ENCODE peak calls at places on chromosomes 11 and 22, in seven cellular contexts. One of them, this sample, is unnamed.

GRCh38 chr11:34346551-34346950 is 11.3 kb downstream of the ABTB2 start:
- DNase-seq in WTC11: no peak
- DNase-seq in HFF-Myc: no peak
- DNase-seq in A673: no peak
- DNase-seq in GM10248: no peak
- DNase-seq in epithelial cell of esophagus: no peak
- DNase-seq in body of pancreas: no peak
- DNase-seq in this sample: no peak

GRCh38 chr22:49163960-49164690 is 663.5 kb downstream of the BRD1 start:
- DNase-seq in WTC11: no peak
- DNase-seq in body of pancreas: no peak
- DNase-seq in GM10248: no peak
- DNase-seq in HFF-Myc: no peak
- DNase-seq in epithelial cell of esophagus: no peak
- DNase-seq in A673: no peak
- DNase-seq in this sample: no peak

GRCh38 chr11:62217191-62217748 is 8.8 kb downstream of the SCGB2A1 start:
- DNase-seq in HFF-Myc: no peak
- DNase-seq in WTC11: no peak
- DNase-seq in epithelial cell of esophagus: peak; percentile 32
- DNase-seq in A673: peak; percentile 39
- DNase-seq in body of pancreas: no peak
- DNase-seq in GM10248: no peak
- DNase-seq in this sample: no peak

GRCh38 chr22:17366830-17367229 is 2.4 kb upstream of the CECR2 start:
- DNase-seq in body of pancreas: no peak
- DNase-seq in GM10248: peak; percentile 41
- DNase-seq in WTC11: peak; percentile 78
- DNase-seq in epithelial cell of esophagus: no peak
- DNase-seq in A673: peak; percentile 70
- DNase-seq in HFF-Myc: no peak
- DNase-seq in this sample: peak; percentile 68

GRCh38 chr11:47330002-47330911 is 22.2 kb downstream of the MYBPC3 start:
- DNase-seq in epithelial cell of esophagus: peak; percentile 11
- DNase-seq in WTC11: no peak
- DNase-seq in HFF-Myc: no peak
- DNase-seq in A673: no peak
- DNase-seq in GM10248: no peak
- DNase-seq in body of pancreas: no peak
- DNase-seq in this sample: no peak

GRCh38 chr22:49999063-49999900 is 13.3 kb downstream of the IL17REL start:
- DNase-seq in epithelial cell of esophagus: peak; percentile 23
- DNase-seq in A673: no peak
- DNase-seq in WTC11: peak; percentile 74
- DNase-seq in HFF-Myc: no peak
- DNase-seq in GM10248: peak; percentile 54
- DNase-seq in body of pancreas: no peak
- DNase-seq in this sample: peak; percentile 81

GRCh38 chr11:61148016-61148640 is 13.1 kb downstream of the VPS37C start:
- DNase-seq in HFF-Myc: no peak
- DNase-seq in WTC11: no peak
- DNase-seq in A673: no peak
- DNase-seq in GM10248: no peak
- DNase-seq in epithelial cell of esophagus: no peak
- DNase-seq in body of pancreas: no peak
- DNase-seq in this sample: no peak

GRCh38 chr22:45503816-45504702 is 1.4 kb downstream of the FBLN1 start:
- DNase-seq in A673: peak; percentile 71
- DNase-seq in HFF-Myc: no peak
- DNase-seq in epithelial cell of esophagus: no peak
- DNase-seq in GM10248: peak; percentile 14
- DNase-seq in WTC11: peak; percentile 46
- DNase-seq in body of pancreas: no peak
- DNase-seq in this sample: peak; percentile 75

GRCh38 chr22:47629273-47629711 is 866.8 kb downstream of the TBC1D22A start:
- DNase-seq in WTC11: no peak
- DNase-seq in HFF-Myc: no peak
- DNase-seq in GM10248: no peak
- DNase-seq in epithelial cell of esophagus: no peak
- DNase-seq in body of pancreas: no peak
- DNase-seq in A673: no peak
- DNase-seq in this sample: no peak

GRCh38 chr22:49204599-49205214 is 623.0 kb downstream of the BRD1 start:
- DNase-seq in epithelial cell of esophagus: no peak
- DNase-seq in GM10248: no peak
- DNase-seq in A673: no peak
- DNase-seq in body of pancreas: peak; percentile 2
- DNase-seq in HFF-Myc: no peak
- DNase-seq in WTC11: peak; percentile 3
- DNase-seq in this sample: no peak

GRCh38 chr11:78216571-78217287 is 28.0 kb downstream of the USP35 start:
- DNase-seq in body of pancreas: no peak
- DNase-seq in HFF-Myc: no peak
- DNase-seq in epithelial cell of esophagus: peak; percentile 68
- DNase-seq in A673: no peak
- DNase-seq in GM10248: no peak
- DNase-seq in WTC11: no peak
- DNase-seq in this sample: no peak

GRCh38 chr22:43441751-43442150 is 29.9 kb downstream of the MPPED1 start:
- DNase-seq in HFF-Myc: no peak
- DNase-seq in epithelial cell of esophagus: no peak
- DNase-seq in A673: no peak
- DNase-seq in WTC11: no peak
- DNase-seq in GM10248: no peak
- DNase-seq in body of pancreas: no peak
- DNase-seq in this sample: no peak

GRCh38 chr11:3623126-3623525 is 18.7 kb downstream of the ART5 start:
- DNase-seq in GM10248: no peak
- DNase-seq in HFF-Myc: no peak
- DNase-seq in epithelial cell of esophagus: no peak
- DNase-seq in WTC11: no peak
- DNase-seq in body of pancreas: no peak
- DNase-seq in A673: no peak
- DNase-seq in this sample: no peak

GRCh38 chr11:31981457-31981856 is 109.4 kb upstream of the RCN1 start:
- DNase-seq in HFF-Myc: no peak
- DNase-seq in A673: no peak
- DNase-seq in body of pancreas: no peak
- DNase-seq in GM10248: no peak
- DNase-seq in epithelial cell of esophagus: no peak
- DNase-seq in WTC11: no peak
- DNase-seq in this sample: no peak

GRCh38 chr11:123306531-123306930 is 111.5 kb upstream of the CLMP start:
- DNase-seq in body of pancreas: no peak
- DNase-seq in HFF-Myc: no peak
- DNase-seq in GM10248: no peak
- DNase-seq in epithelial cell of esophagus: no peak
- DNase-seq in WTC11: no peak
- DNase-seq in A673: peak; percentile 34
- DNase-seq in this sample: no peak

GRCh38 chr22:46914481-46914880 is 152.0 kb downstream of the TBC1D22A start:
- DNase-seq in HFF-Myc: no peak
- DNase-seq in epithelial cell of esophagus: no peak
- DNase-seq in WTC11: no peak
- DNase-seq in body of pancreas: no peak
- DNase-seq in GM10248: no peak
- DNase-seq in A673: no peak
- DNase-seq in this sample: no peak

GRCh38 chr11:12207384-12208150 is 97.2 kb downstream of the MICAL2 start:
- DNase-seq in body of pancreas: no peak
- DNase-seq in GM10248: no peak
- DNase-seq in WTC11: no peak
- DNase-seq in HFF-Myc: no peak
- DNase-seq in epithelial cell of esophagus: no peak
- DNase-seq in A673: no peak
- DNase-seq in this sample: no peak

GRCh38 chr11:110430267-110431211 is 791 bp downstream of the FDX1 start:
- DNase-seq in epithelial cell of esophagus: peak; percentile 57
- DNase-seq in HFF-Myc: no peak
- DNase-seq in body of pancreas: peak; percentile 54
- DNase-seq in A673: peak; percentile 36
- DNase-seq in GM10248: peak; percentile 35
- DNase-seq in WTC11: no peak
- DNase-seq in this sample: no peak

GRCh38 chr11:15988693-15989231 is 367.6 kb downstream of the SOX6 start:
- DNase-seq in A673: peak; percentile 14
- DNase-seq in HFF-Myc: no peak
- DNase-seq in epithelial cell of esophagus: no peak
- DNase-seq in WTC11: peak; percentile 55
- DNase-seq in GM10248: no peak
- DNase-seq in body of pancreas: no peak
- DNase-seq in this sample: no peak
- TF ChIP-seq CTCF in A673: peak; percentile 54
- TF ChIP-seq CTCF in HFF-Myc: peak; percentile 14
- TF ChIP-seq CTCF in epithelial cell of esophagus: peak; percentile 39
- TF ChIP-seq CTCF in WTC11: peak; percentile 77
- TF ChIP-seq CTCF in GM10248: no peak
- TF ChIP-seq CTCF in body of pancreas: no peak
- TF ChIP-seq CTCF in this sample: peak; percentile 41

DNA sequence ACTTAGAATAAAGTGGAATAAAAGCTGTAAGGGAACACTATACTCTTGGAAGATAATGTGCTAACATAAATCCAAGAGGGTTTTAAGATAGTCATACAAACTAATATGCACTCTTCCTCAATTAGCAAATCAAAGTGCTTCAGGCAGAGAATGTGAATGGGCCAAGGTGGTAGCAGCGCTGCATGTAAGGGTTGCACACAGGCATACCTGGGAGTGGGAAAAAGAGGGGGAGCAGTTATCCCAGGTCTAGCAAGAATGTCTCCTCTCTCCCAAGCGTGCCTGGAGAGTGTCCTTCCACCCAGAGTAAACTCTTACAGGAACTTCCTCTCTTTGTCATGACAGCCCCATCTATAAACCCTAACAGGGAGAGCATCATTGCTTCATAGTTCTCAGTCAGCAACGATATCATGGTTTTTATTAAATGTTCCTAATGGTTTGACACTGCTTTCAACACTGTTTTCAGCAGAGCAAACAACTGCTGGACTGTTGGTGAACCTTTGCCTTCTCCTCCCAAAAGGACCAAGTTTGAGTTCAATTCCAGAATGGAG is 61.6 kb downstream of the SYTL2 start:
- DNase-seq in A673: no peak
- DNase-seq in GM10248: no peak
- DNase-seq in body of pancreas: no peak
- DNase-seq in epithelial cell of esophagus: no peak
- DNase-seq in HFF-Myc: no peak
- DNase-seq in WTC11: no peak
- DNase-seq in this sample: no peak
- TF ChIP-seq CTCF in A673: no peak
- TF ChIP-seq CTCF in GM10248: no peak
- TF ChIP-seq CTCF in body of pancreas: no peak
- TF ChIP-seq CTCF in epithelial cell of esophagus: no peak
- TF ChIP-seq CTCF in HFF-Myc: no peak
- TF ChIP-seq CTCF in WTC11: no peak
- TF ChIP-seq CTCF in this sample: no peak

DNA sequence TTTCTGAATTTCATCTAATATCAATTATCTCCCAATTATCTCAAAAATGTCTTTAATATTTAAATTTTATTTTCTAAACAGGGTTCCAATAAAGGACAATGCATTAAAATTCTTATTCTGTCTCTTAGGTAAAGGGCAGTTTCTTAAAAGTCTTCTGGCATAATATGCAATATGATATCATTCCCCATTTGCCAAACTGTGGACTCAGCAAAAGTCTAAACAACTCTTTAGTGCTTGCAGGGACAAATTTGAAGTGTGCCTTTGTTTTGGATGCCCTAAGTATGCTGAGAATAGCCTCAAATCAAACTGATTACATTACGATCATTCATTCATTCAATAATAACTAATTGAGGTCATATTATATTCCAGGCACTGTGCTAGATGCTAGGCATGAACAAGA is 281.0 kb upstream of the KIRREL3 start:
- DNase-seq in A673: no peak
- DNase-seq in HFF-Myc: no peak
- DNase-seq in WTC11: no peak
- DNase-seq in body of pancreas: no peak
- DNase-seq in GM10248: no peak
- DNase-seq in epithelial cell of esophagus: no peak
- DNase-seq in this sample: no peak
- TF ChIP-seq CTCF in A673: no peak
- TF ChIP-seq CTCF in HFF-Myc: no peak
- TF ChIP-seq CTCF in WTC11: no peak
- TF ChIP-seq CTCF in body of pancreas: no peak
- TF ChIP-seq CTCF in GM10248: no peak
- TF ChIP-seq CTCF in epithelial cell of esophagus: no peak
- TF ChIP-seq CTCF in this sample: no peak

GRCh38 chr22:20983081-20983745 is 1.1 kb downstream of the LZTR1 start:
- DNase-seq in A673: no peak
- DNase-seq in HFF-Myc: no peak
- DNase-seq in epithelial cell of esophagus: no peak
- DNase-seq in WTC11: no peak
- DNase-seq in body of pancreas: no peak
- DNase-seq in GM10248: no peak
- DNase-seq in this sample: no peak

GRCh38 chr22:20988573-20989322 is 6.7 kb downstream of the LZTR1 start:
- DNase-seq in HFF-Myc: no peak
- DNase-seq in epithelial cell of esophagus: no peak
- DNase-seq in A673: no peak
- DNase-seq in GM10248: no peak
- DNase-seq in WTC11: no peak
- DNase-seq in body of pancreas: no peak
- DNase-seq in this sample: no peak

GRCh38 chr22:20985720-20986119 is 3.6 kb downstream of the LZTR1 start:
- DNase-seq in A673: no peak
- DNase-seq in epithelial cell of esophagus: no peak
- DNase-seq in HFF-Myc: no peak
- DNase-seq in WTC11: no peak
- DNase-seq in body of pancreas: no peak
- DNase-seq in GM10248: no peak
- DNase-seq in this sample: no peak

GRCh38 chr22:20987375-20987774 is 5.3 kb downstream of the LZTR1 start:
- DNase-seq in body of pancreas: no peak
- DNase-seq in epithelial cell of esophagus: no peak
- DNase-seq in GM10248: no peak
- DNase-seq in WTC11: no peak
- DNase-seq in A673: no peak
- DNase-seq in HFF-Myc: no peak
- DNase-seq in this sample: no peak

GRCh38 chr22:20986365-20986764 is 4.3 kb downstream of the LZTR1 start:
- DNase-seq in GM10248: no peak
- DNase-seq in body of pancreas: no peak
- DNase-seq in A673: no peak
- DNase-seq in epithelial cell of esophagus: no peak
- DNase-seq in WTC11: no peak
- DNase-seq in HFF-Myc: no peak
- DNase-seq in this sample: no peak
- TF ChIP-seq CTCF in GM10248: no peak
- TF ChIP-seq CTCF in body of pancreas: no peak
- TF ChIP-seq CTCF in A673: no peak
- TF ChIP-seq CTCF in epithelial cell of esophagus: no peak
- TF ChIP-seq CTCF in WTC11: no peak
- TF ChIP-seq CTCF in HFF-Myc: no peak
- TF ChIP-seq CTCF in this sample: no peak

GRCh38 chr22:23383491-23384450 is 196.3 kb downstream of the IGLL1 start:
- DNase-seq in HFF-Myc: no peak
- DNase-seq in WTC11: peak; percentile 63
- DNase-seq in body of pancreas: no peak
- DNase-seq in epithelial cell of esophagus: no peak
- DNase-seq in GM10248: no peak
- DNase-seq in A673: peak; percentile 11
- DNase-seq in this sample: peak; percentile 52
- TF ChIP-seq CTCF in HFF-Myc: no peak
- TF ChIP-seq CTCF in WTC11: no peak
- TF ChIP-seq CTCF in body of pancreas: no peak
- TF ChIP-seq CTCF in epithelial cell of esophagus: no peak
- TF ChIP-seq CTCF in GM10248: no peak
- TF ChIP-seq CTCF in A673: no peak
- TF ChIP-seq CTCF in this sample: no peak

GRCh38 chr22:29209624-29209929 is 3.9 kb downstream of the EMID1 start:
- DNase-seq in GM10248: no peak
- DNase-seq in WTC11: no peak
- DNase-seq in HFF-Myc: no peak
- DNase-seq in epithelial cell of esophagus: peak; percentile 45
- DNase-seq in A673: no peak
- DNase-seq in body of pancreas: no peak
- DNase-seq in this sample: no peak
- TF ChIP-seq CTCF in GM10248: no peak
- TF ChIP-seq CTCF in WTC11: no peak
- TF ChIP-seq CTCF in HFF-Myc: no peak
- TF ChIP-seq CTCF in epithelial cell of esophagus: no peak
- TF ChIP-seq CTCF in A673: no peak
- TF ChIP-seq CTCF in body of pancreas: no peak
- TF ChIP-seq CTCF in this sample: no peak

This sample was measured in nephron progenitor cell.